ENCODE peak calls at places on chromosomes 6 and 20, in six cellular contexts. F is WTC11; A is stomach; D is endothelial cell; G is RCC 7860; K is stimulated activated CD4-positive, alpha-beta T cell treated with anti-CD3 and anti-CD28 coated beads, TNF-alpha, amount 100 ng/mL, for 1 hour. Y is an unnamed sample.

GRCh38 chr6:129486333-129486732 is 223.6 kb downstream of the ARHGAP18 start:
- DNase-seq in F (no peak), A (no peak), D (no peak), G (no peak), K (no peak), Y (no peak)

GRCh38 chr6:107823047-107823557 is 1.0 kb downstream of the SCML4 start:
- DNase-seq in F (no peak), A (no peak), D (no peak), G (no peak), K (no peak), Y (no peak)

GRCh38 chr6:99905209-99906106 is 88.6 kb downstream of the MCHR2 start:
- DNase-seq in F (no peak), A (no peak), D (peak), G (peak), K (no peak), Y (no peak)

GRCh38 chr6:142810952-142811514 is 133.9 kb downstream of the HIVEP2 start:
- DNase-seq in F (no peak), A (no peak), D (no peak), G (no peak), K (no peak), Y (no peak)

GRCh38 chr20:14716251-14716650 is 378.8 kb upstream of the FLRT3 start:
- DNase-seq in F (peak), A (no peak), D (no peak), G (no peak), K (no peak), Y (no peak)

GRCh38 chr20:14401479-14402138 is 64.2 kb upstream of the FLRT3 start:
- DNase-seq in F (no peak), A (no peak), D (no peak), G (no peak), K (no peak), Y (no peak)

GRCh38 chr6:41939091-41939847 is 2.3 kb downstream of the CCND3 start:
- DNase-seq in F (peak), A (peak), D (peak), G (peak), K (no peak), Y (peak)

GRCh38 chr6:115908906-115909559 is 151.7 kb downstream of the FRK start:
- DNase-seq in F (no peak), A (no peak), D (no peak), G (no peak), K (no peak), Y (no peak)

GRCh38 chr20:57655812-57656161 is 35.6 kb upstream of the ZBP1 start:
- DNase-seq in F (peak), A (peak), D (peak), G (no peak), K (no peak), Y (no peak)

GRCh38 chr6:28597217-28597835 is 71.6 kb downstream of the GPX5 start:
- DNase-seq in F (peak), A (no peak), D (peak), G (peak), K (no peak), Y (no peak)

GRCh38 chr6:53811082-53811481 is 16.3 kb downstream of the LRRC1 start:
- DNase-seq in F (no peak), A (peak), D (no peak), G (peak), K (no peak), Y (peak)

GRCh38 chr6:114344216-114344970 is 1.6 kb upstream of the HS3ST5 start:
- DNase-seq in F (no peak), A (no peak), D (no peak), G (no peak), K (no peak), Y (no peak)

GRCh38 chr6:13404115-13404891 is 76.0 kb upstream of the TBC1D7 start:
- DNase-seq in F (no peak), A (no peak), D (no peak), G (no peak), K (no peak), Y (no peak)

GRCh38 chr6:132236744-132237143 is 164.5 kb downstream of the MOXD1 start:
- DNase-seq in F (peak), A (no peak), D (no peak), G (no peak), K (no peak), Y (no peak)

Y was measured in lung.